ENCODE peak calls at places on chromosomes 12 and 14, in ten cellular contexts. One of them, this sample, is unnamed.

GRCh38 chr12:14454098-14454907 is 88.8 kb downstream of the ATF7IP start:
- DNase-seq in NCI-H526: peak; percentile 65
- DNase-seq in H9: peak; percentile 86
- DNase-seq in stimulated activated CD4-positive, alpha-beta T cell treated with anti-CD3 and anti-CD28 coated beads, Interleukin-15, amount 100 ng/mL, for 1 hour: no peak
- DNase-seq in BE2C: peak; percentile 45
- DNase-seq in AG08395: peak; percentile 29
- DNase-seq in heart left ventricle: no peak
- DNase-seq in T1000: no peak
- DNase-seq in GM20000: peak; percentile 53
- DNase-seq in mucosa of gallbladder: no peak
- DNase-seq in this sample: peak; percentile 27

GRCh38 chr12:108495054-108495453 is 20.0 kb upstream of the FICD start:
- DNase-seq in NCI-H526: peak; percentile 56
- DNase-seq in H9: peak; percentile 62
- DNase-seq in stimulated activated CD4-positive, alpha-beta T cell treated with anti-CD3 and anti-CD28 coated beads, Interleukin-15, amount 100 ng/mL, for 1 hour: no peak
- DNase-seq in BE2C: peak; percentile 72
- DNase-seq in AG08395: peak; percentile 41
- DNase-seq in heart left ventricle: no peak
- DNase-seq in T1000: no peak
- DNase-seq in GM20000: peak; percentile 52
- DNase-seq in mucosa of gallbladder: no peak
- DNase-seq in this sample: peak; percentile 2

GRCh38 chr14:69779088-69779487 is 12.1 kb downstream of the SRSF5 start:
- DNase-seq in NCI-H526: no peak
- DNase-seq in H9: no peak
- DNase-seq in stimulated activated CD4-positive, alpha-beta T cell treated with anti-CD3 and anti-CD28 coated beads, Interleukin-15, amount 100 ng/mL, for 1 hour: no peak
- DNase-seq in BE2C: no peak
- DNase-seq in AG08395: no peak
- DNase-seq in heart left ventricle: no peak
- DNase-seq in T1000: no peak
- DNase-seq in GM20000: no peak
- DNase-seq in mucosa of gallbladder: no peak
- DNase-seq in this sample: no peak

GRCh38 chr12:39127401-39127800 is 222.0 kb upstream of the CPNE8 start:
- DNase-seq in NCI-H526: no peak
- DNase-seq in H9: no peak
- DNase-seq in stimulated activated CD4-positive, alpha-beta T cell treated with anti-CD3 and anti-CD28 coated beads, Interleukin-15, amount 100 ng/mL, for 1 hour: no peak
- DNase-seq in BE2C: no peak
- DNase-seq in AG08395: peak; percentile 7
- DNase-seq in heart left ventricle: no peak
- DNase-seq in T1000: peak; percentile 54
- DNase-seq in GM20000: no peak
- DNase-seq in mucosa of gallbladder: no peak
- DNase-seq in this sample: no peak

GRCh38 chr12:19869413-19869812 is 430.1 kb downstream of the AEBP2 start:
- DNase-seq in NCI-H526: no peak
- DNase-seq in H9: no peak
- DNase-seq in stimulated activated CD4-positive, alpha-beta T cell treated with anti-CD3 and anti-CD28 coated beads, Interleukin-15, amount 100 ng/mL, for 1 hour: no peak
- DNase-seq in BE2C: no peak
- DNase-seq in AG08395: no peak
- DNase-seq in heart left ventricle: no peak
- DNase-seq in T1000: no peak
- DNase-seq in GM20000: no peak
- DNase-seq in mucosa of gallbladder: no peak
- DNase-seq in this sample: no peak

GRCh38 chr14:100696590-100696989 is 30.1 kb upstream of the DLK1 start:
- DNase-seq in NCI-H526: peak; percentile 43
- DNase-seq in H9: no peak
- DNase-seq in stimulated activated CD4-positive, alpha-beta T cell treated with anti-CD3 and anti-CD28 coated beads, Interleukin-15, amount 100 ng/mL, for 1 hour: no peak
- DNase-seq in BE2C: peak; percentile 80
- DNase-seq in AG08395: no peak
- DNase-seq in heart left ventricle: no peak
- DNase-seq in T1000: no peak
- DNase-seq in GM20000: no peak
- DNase-seq in mucosa of gallbladder: peak; percentile 67
- DNase-seq in this sample: no peak

GRCh38 chr12:103530352-103530751 is 34.6 kb upstream of the C12orf42 start:
- DNase-seq in NCI-H526: no peak
- DNase-seq in H9: no peak
- DNase-seq in stimulated activated CD4-positive, alpha-beta T cell treated with anti-CD3 and anti-CD28 coated beads, Interleukin-15, amount 100 ng/mL, for 1 hour: no peak
- DNase-seq in BE2C: no peak
- DNase-seq in AG08395: no peak
- DNase-seq in heart left ventricle: no peak
- DNase-seq in T1000: no peak
- DNase-seq in GM20000: peak; percentile 22
- DNase-seq in mucosa of gallbladder: no peak
- DNase-seq in this sample: no peak

GRCh38 chr12:110340706-110341105 is 59.7 kb downstream of the ATP2A2 start:
- DNase-seq in NCI-H526: no peak
- DNase-seq in H9: no peak
- DNase-seq in stimulated activated CD4-positive, alpha-beta T cell treated with anti-CD3 and anti-CD28 coated beads, Interleukin-15, amount 100 ng/mL, for 1 hour: no peak
- DNase-seq in BE2C: no peak
- DNase-seq in AG08395: no peak
- DNase-seq in heart left ventricle: no peak
- DNase-seq in T1000: no peak
- DNase-seq in GM20000: no peak
- DNase-seq in mucosa of gallbladder: no peak
- DNase-seq in this sample: no peak

GRCh38 chr12:24948816-24949722 is at the start of gene BCAT1:
- DNase-seq in NCI-H526: peak; percentile 79
- DNase-seq in H9: peak; percentile 86
- DNase-seq in stimulated activated CD4-positive, alpha-beta T cell treated with anti-CD3 and anti-CD28 coated beads, Interleukin-15, amount 100 ng/mL, for 1 hour: peak; percentile 19
- DNase-seq in BE2C: peak; percentile 92
- DNase-seq in AG08395: peak; percentile 74
- DNase-seq in heart left ventricle: peak; percentile 84
- DNase-seq in T1000: no peak
- DNase-seq in GM20000: peak; percentile 45
- DNase-seq in mucosa of gallbladder: peak; percentile 50
- DNase-seq in this sample: no peak

GRCh38 chr12:45357547-45358417 is 141.9 kb downstream of the ANO6 start:
- DNase-seq in NCI-H526: no peak
- DNase-seq in H9: no peak
- DNase-seq in stimulated activated CD4-positive, alpha-beta T cell treated with anti-CD3 and anti-CD28 coated beads, Interleukin-15, amount 100 ng/mL, for 1 hour: no peak
- DNase-seq in BE2C: no peak
- DNase-seq in AG08395: peak; percentile 16
- DNase-seq in heart left ventricle: no peak
- DNase-seq in T1000: no peak
- DNase-seq in GM20000: no peak
- DNase-seq in mucosa of gallbladder: no peak
- DNase-seq in this sample: no peak

GRCh38 chr12:110948041-110948440 is 27.7 kb upstream of the MYL2 start:
- DNase-seq in NCI-H526: no peak
- DNase-seq in H9: no peak
- DNase-seq in stimulated activated CD4-positive, alpha-beta T cell treated with anti-CD3 and anti-CD28 coated beads, Interleukin-15, amount 100 ng/mL, for 1 hour: no peak
- DNase-seq in BE2C: no peak
- DNase-seq in AG08395: no peak
- DNase-seq in heart left ventricle: no peak
- DNase-seq in T1000: no peak
- DNase-seq in GM20000: no peak
- DNase-seq in mucosa of gallbladder: no peak
- DNase-seq in this sample: no peak

GRCh38 chr12:58933068-58933681 is 12.9 kb upstream of the LRIG3 start:
- DNase-seq in NCI-H526: no peak
- DNase-seq in H9: no peak
- DNase-seq in stimulated activated CD4-positive, alpha-beta T cell treated with anti-CD3 and anti-CD28 coated beads, Interleukin-15, amount 100 ng/mL, for 1 hour: no peak
- DNase-seq in BE2C: no peak
- DNase-seq in AG08395: no peak
- DNase-seq in heart left ventricle: no peak
- DNase-seq in T1000: no peak
- DNase-seq in GM20000: no peak
- DNase-seq in mucosa of gallbladder: no peak
- DNase-seq in this sample: no peak

GRCh38 chr14:32319368-32320049 is 9.6 kb upstream of the AKAP6 start:
- DNase-seq in NCI-H526: no peak
- DNase-seq in H9: no peak
- DNase-seq in stimulated activated CD4-positive, alpha-beta T cell treated with anti-CD3 and anti-CD28 coated beads, Interleukin-15, amount 100 ng/mL, for 1 hour: no peak
- DNase-seq in BE2C: no peak
- DNase-seq in AG08395: no peak
- DNase-seq in heart left ventricle: no peak
- DNase-seq in T1000: no peak
- DNase-seq in GM20000: no peak
- DNase-seq in mucosa of gallbladder: no peak
- DNase-seq in this sample: peak; percentile 14

GRCh38 chr12:14716848-14717444 is 20.5 kb upstream of the GUCY2C start:
- DNase-seq in NCI-H526: peak; percentile 64
- DNase-seq in H9: peak; percentile 81
- DNase-seq in stimulated activated CD4-positive, alpha-beta T cell treated with anti-CD3 and anti-CD28 coated beads, Interleukin-15, amount 100 ng/mL, for 1 hour: no peak
- DNase-seq in BE2C: peak; percentile 54
- DNase-seq in AG08395: peak; percentile 29
- DNase-seq in heart left ventricle: no peak
- DNase-seq in T1000: no peak
- DNase-seq in GM20000: peak; percentile 53
- DNase-seq in mucosa of gallbladder: peak; percentile 46
- DNase-seq in this sample: no peak

GRCh38 chr14:59688224-59689170 is 111.9 kb upstream of the CCDC175 start:
- DNase-seq in NCI-H526: peak; percentile 80
- DNase-seq in H9: peak; percentile 80
- DNase-seq in stimulated activated CD4-positive, alpha-beta T cell treated with anti-CD3 and anti-CD28 coated beads, Interleukin-15, amount 100 ng/mL, for 1 hour: no peak
- DNase-seq in BE2C: peak; percentile 45
- DNase-seq in AG08395: no peak
- DNase-seq in heart left ventricle: no peak
- DNase-seq in T1000: peak; percentile 7
- DNase-seq in GM20000: peak; percentile 44
- DNase-seq in mucosa of gallbladder: peak; percentile 44
- DNase-seq in this sample: peak; percentile 48

GRCh38 chr12:71955946-71956345 is 17.3 kb downstream of the TPH2 start:
- DNase-seq in NCI-H526: no peak
- DNase-seq in H9: no peak
- DNase-seq in stimulated activated CD4-positive, alpha-beta T cell treated with anti-CD3 and anti-CD28 coated beads, Interleukin-15, amount 100 ng/mL, for 1 hour: no peak
- DNase-seq in BE2C: no peak
- DNase-seq in AG08395: peak; percentile 28
- DNase-seq in heart left ventricle: no peak
- DNase-seq in T1000: no peak
- DNase-seq in GM20000: no peak
- DNase-seq in mucosa of gallbladder: no peak
- DNase-seq in this sample: no peak

GRCh38 chr12:54430471-54431075 is 11.5 kb upstream of the ITGA5 start:
- DNase-seq in NCI-H526: no peak
- DNase-seq in H9: no peak
- DNase-seq in stimulated activated CD4-positive, alpha-beta T cell treated with anti-CD3 and anti-CD28 coated beads, Interleukin-15, amount 100 ng/mL, for 1 hour: no peak
- DNase-seq in BE2C: no peak
- DNase-seq in AG08395: no peak
- DNase-seq in heart left ventricle: no peak
- DNase-seq in T1000: no peak
- DNase-seq in GM20000: no peak
- DNase-seq in mucosa of gallbladder: no peak
- DNase-seq in this sample: no peak

GRCh38 chr12:62865860-62866407 is 69.0 kb downstream of the PPM1H start:
- DNase-seq in NCI-H526: no peak
- DNase-seq in H9: peak; percentile 62
- DNase-seq in stimulated activated CD4-positive, alpha-beta T cell treated with anti-CD3 and anti-CD28 coated beads, Interleukin-15, amount 100 ng/mL, for 1 hour: no peak
- DNase-seq in BE2C: no peak
- DNase-seq in AG08395: no peak
- DNase-seq in heart left ventricle: no peak
- DNase-seq in T1000: no peak
- DNase-seq in GM20000: no peak
- DNase-seq in mucosa of gallbladder: no peak
- DNase-seq in this sample: no peak

GRCh38 chr14:89845346-89845745 is 109.2 kb downstream of the EFCAB11 start:
- DNase-seq in NCI-H526: no peak
- DNase-seq in H9: no peak
- DNase-seq in stimulated activated CD4-positive, alpha-beta T cell treated with anti-CD3 and anti-CD28 coated beads, Interleukin-15, amount 100 ng/mL, for 1 hour: no peak
- DNase-seq in BE2C: no peak
- DNase-seq in AG08395: peak; percentile 18
- DNase-seq in heart left ventricle: no peak
- DNase-seq in T1000: no peak
- DNase-seq in GM20000: no peak
- DNase-seq in mucosa of gallbladder: peak; percentile 14
- DNase-seq in this sample: no peak

GRCh38 chr12:63457857-63458256 is 210.4 kb downstream of the DPY19L2 start:
- DNase-seq in NCI-H526: no peak
- DNase-seq in H9: no peak
- DNase-seq in stimulated activated CD4-positive, alpha-beta T cell treated with anti-CD3 and anti-CD28 coated beads, Interleukin-15, amount 100 ng/mL, for 1 hour: no peak
- DNase-seq in BE2C: no peak
- DNase-seq in AG08395: no peak
- DNase-seq in heart left ventricle: no peak
- DNase-seq in T1000: no peak
- DNase-seq in GM20000: no peak
- DNase-seq in mucosa of gallbladder: no peak
- DNase-seq in this sample: no peak

GRCh38 chr12:63151898-63152700 is 1.1 kb upstream of the AVPR1A start:
- DNase-seq in NCI-H526: peak; percentile 83
- DNase-seq in H9: peak; percentile 82
- DNase-seq in stimulated activated CD4-positive, alpha-beta T cell treated with anti-CD3 and anti-CD28 coated beads, Interleukin-15, amount 100 ng/mL, for 1 hour: no peak
- DNase-seq in BE2C: peak; percentile 24
- DNase-seq in AG08395: peak; percentile 59
- DNase-seq in heart left ventricle: peak; percentile 55
- DNase-seq in T1000: peak; percentile 46
- DNase-seq in GM20000: peak; percentile 55
- DNase-seq in mucosa of gallbladder: peak; percentile 24
- DNase-seq in this sample: peak; percentile 58

This sample was measured in DMS153.